ENCODE peak calls at places on chromosomes 2 and 18, in five cellular contexts. Y, F, V, R and T are unnamed samples.

GRCh38 chr2:44743473-44743872 is 198.0 kb upstream of the SIX3 start:
- DNase-seq in Y (no peak), F (no peak), V (no peak), R (no peak), T (no peak)

GRCh38 chr18:35178260-35178659 is 62.6 kb upstream of the ZNF397 start:
- DNase-seq in Y (no peak), F (no peak), V (no peak), R (no peak), T (no peak)

GRCh38 chr2:157897106-157897971 is 21.2 kb upstream of the ACVR1 start:
- DNase-seq in Y (no peak), F (no peak), V (no peak), R (no peak), T (no peak)

GRCh38 chr18:78526275-78526674 is 453.3 kb upstream of the SALL3 start:
- DNase-seq in Y (no peak), F (no peak), V (no peak), R (no peak), T (peak; percentile 28)

GRCh38 chr18:48781990-48782368 is 168.8 kb downstream of the SMAD7 start:
- DNase-seq in Y (no peak), F (no peak), V (no peak), R (no peak), T (no peak)

GRCh38 chr18:34153711-34154110 is 71.0 kb downstream of the NOL4 start:
- DNase-seq in Y (no peak), F (no peak), V (peak; percentile 5), R (peak; percentile 13), T (no peak)

GRCh38 chr18:77124452-77124922 is 8.1 kb downstream of the MBP start:
- DNase-seq in Y (peak; percentile 85), F (peak; percentile 63), V (no peak), R (peak; percentile 69), T (no peak)

GRCh38 chr2:80896576-80896975 is 592.0 kb upstream of the LRRTM1 start:
- DNase-seq in Y (no peak), F (no peak), V (no peak), R (no peak), T (no peak)

GRCh38 chr2:47313728-47314127 is 89.2 kb upstream of the MSH2 start:
- DNase-seq in Y (peak; percentile 18), F (no peak), V (no peak), R (no peak), T (no peak)

GRCh38 chr2:222736301-222736700 is 64.8 kb downstream of the MOGAT1 start:
- DNase-seq in Y (no peak), F (no peak), V (no peak), R (no peak), T (no peak)

GRCh38 chr2:200318940-200319435 is 12.5 kb downstream of the SPATS2L start:
- DNase-seq in Y (no peak), F (no peak), V (no peak), R (no peak), T (no peak)

GRCh38 chr18:46073474-46074331 is 1.6 kb upstream of the PSTPIP2 start:
- DNase-seq in Y (peak; percentile 50), F (no peak), V (peak; percentile 82), R (no peak), T (no peak)

GRCh38 chr2:235910067-235910466 is 258.1 kb downstream of the GBX2 start:
- DNase-seq in Y (no peak), F (no peak), V (no peak), R (no peak), T (no peak)

GRCh38 chr2:55093381-55093780 is 43.1 kb upstream of the RTN4 start:
- DNase-seq in Y (no peak), F (no peak), V (no peak), R (no peak), T (no peak)

GRCh38 chr2:85862426-85862825 is 26.4 kb downstream of the ST3GAL5 start:
- DNase-seq in Y (no peak), F (no peak), V (no peak), R (no peak), T (no peak)
- H3K4me1 ChIP-seq in Y (peaks cover 17% of the 10 kb centered on the region), F (peaks cover 21% of the 10 kb centered on the region), V (no peaks in the 10 kb centered on the region), R (peaks cover 26% of the 10 kb centered on the region), T (peaks cover 4% of the 10 kb centered on the region)

GRCh38 chr2:221100467-221101089 is 471.5 kb downstream of the EPHA4 start:
- DNase-seq in Y (no peak), F (no peak), V (no peak), R (no peak), T (no peak)
- TF ChIP-seq CTCF in Y (no peak), F (no peak), V (no peak), R (no peak), T (no peak)

GRCh38 chr2:164073758-164074094 is 337.9 kb upstream of the FIGN start:
- DNase-seq in Y (no peak), F (no peak), V (no peak), R (no peak), T (no peak)

GRCh38 chr2:164068063-164068462 is 332.3 kb upstream of the FIGN start:
- DNase-seq in Y (no peak), F (no peak), V (no peak), R (no peak), T (no peak)

GRCh38 chr2:164069542-164069941 is 333.7 kb upstream of the FIGN start:
- DNase-seq in Y (no peak), F (no peak), V (no peak), R (no peak), T (no peak)

DNA sequence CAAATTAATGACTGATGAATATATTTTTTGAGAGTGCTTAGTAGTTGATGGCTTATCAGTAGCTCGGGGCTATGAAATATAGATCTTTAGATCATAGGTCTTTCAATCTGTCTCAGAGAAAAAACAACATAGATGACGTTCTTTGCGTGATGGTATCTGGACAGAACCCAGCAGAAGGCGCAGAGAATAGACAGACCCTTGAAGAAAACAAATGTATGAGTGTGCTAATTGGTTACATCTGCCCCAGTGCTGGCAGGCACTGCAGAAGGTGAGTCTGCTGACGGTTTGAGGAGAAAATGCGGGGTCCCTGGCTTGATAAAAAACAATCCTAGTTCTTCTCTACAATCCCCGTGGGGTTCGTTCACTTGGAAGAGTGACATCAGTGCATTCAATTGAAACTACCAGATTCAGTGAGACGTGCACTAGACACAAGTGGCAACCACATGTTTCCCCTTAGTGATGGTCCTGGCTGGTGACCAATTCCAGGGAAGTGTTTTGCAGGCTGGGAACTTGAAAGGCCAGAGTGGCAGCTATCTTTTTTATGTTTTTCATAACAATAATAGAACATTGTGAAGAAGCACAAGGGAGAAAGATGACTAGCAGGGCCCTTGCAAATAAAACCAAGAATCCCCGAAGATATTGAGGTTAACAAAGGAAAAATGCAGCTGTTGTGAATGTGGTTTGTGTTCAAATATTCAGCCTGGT is 337.4 kb upstream of the FIGN start:
- DNase-seq in Y (no peak), F (no peak), V (no peak), R (no peak), T (no peak)
- TF ChIP-seq POLR2AphosphoS5 in Y (no peak), F (no peak), V (no peak), R (no peak), T (no peak)

DNA sequence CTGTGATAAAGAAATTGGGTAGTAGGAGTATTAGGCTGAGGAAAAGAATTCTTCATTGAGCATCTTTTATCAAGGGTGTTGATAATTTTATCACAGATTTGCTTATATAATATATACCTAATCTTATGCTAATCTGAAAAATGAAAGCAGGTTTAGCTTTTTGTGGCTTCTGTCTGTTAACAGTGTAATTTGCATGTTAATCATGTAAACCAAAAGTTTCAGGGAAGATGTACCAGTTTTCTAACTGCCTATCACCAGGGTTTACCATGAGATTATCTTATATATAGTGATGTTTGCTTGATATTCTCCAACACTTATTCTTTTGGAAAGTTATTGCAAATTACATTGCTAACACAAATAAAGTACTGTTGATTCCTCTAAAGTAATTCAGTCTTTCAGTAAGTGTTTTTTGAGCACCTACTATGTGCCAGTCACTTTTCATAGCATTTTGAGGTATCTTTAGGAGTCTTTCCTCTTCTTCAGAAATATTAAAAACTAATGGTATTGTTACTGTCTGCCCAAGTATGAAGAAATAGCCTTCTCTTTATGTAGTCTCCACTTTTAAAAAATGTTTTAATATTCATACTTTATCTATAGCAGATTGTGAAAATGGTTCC is 41.6 kb downstream of the GCC2 start:
- DNase-seq in Y (no peak), F (no peak), V (no peak), R (no peak), T (no peak)
- H3K4me1 ChIP-seq in Y (no peaks in the 10 kb centered on the region), F (no peaks in the 10 kb centered on the region), V (no peaks in the 10 kb centered on the region), R (no peaks in the 10 kb centered on the region), T (no peaks in the 10 kb centered on the region)

GRCh38 chr2:191051825-191052778 is 38.1 kb upstream of the STAT1 start:
- DNase-seq in Y (no peak), F (no peak), V (no peak), R (peak; percentile 12), T (no peak)
- TF ChIP-seq CTCF in Y (peak; percentile 70), F (peak; percentile 31), V (peak; percentile 67), R (peak; percentile 60), T (peak; percentile 46)

GRCh38 chr2:159608723-159609308 is 7.5 kb downstream of the BAZ2B start:
- DNase-seq in Y (no peak), F (no peak), V (no peak), R (no peak), T (no peak)
- TF ChIP-seq POLR2AphosphoS5 in Y (no peak), F (no peak), V (no peak), R (no peak), T (no peak)

GRCh38 chr18:3333721-3334386 is 71.9 kb downstream of the MYL12B start:
- DNase-seq in Y (no peak), F (no peak), V (no peak), R (no peak), T (no peak)
- H3K4me1 ChIP-seq in Y (no peaks in the 10 kb centered on the region), F (no peaks in the 10 kb centered on the region), V (no peaks in the 10 kb centered on the region), R (no peaks in the 10 kb centered on the region), T (peaks cover 5% of the 10 kb centered on the region)

GRCh38 chr2:24543252-24543651 is 52.2 kb downstream of the NCOA1 start:
- DNase-seq in Y (no peak), F (no peak), V (no peak), R (no peak), T (no peak)
- TF ChIP-seq CTCF in Y (no peak), F (no peak), V (peak; percentile 43), R (peak; percentile 14), T (no peak)

DNA sequence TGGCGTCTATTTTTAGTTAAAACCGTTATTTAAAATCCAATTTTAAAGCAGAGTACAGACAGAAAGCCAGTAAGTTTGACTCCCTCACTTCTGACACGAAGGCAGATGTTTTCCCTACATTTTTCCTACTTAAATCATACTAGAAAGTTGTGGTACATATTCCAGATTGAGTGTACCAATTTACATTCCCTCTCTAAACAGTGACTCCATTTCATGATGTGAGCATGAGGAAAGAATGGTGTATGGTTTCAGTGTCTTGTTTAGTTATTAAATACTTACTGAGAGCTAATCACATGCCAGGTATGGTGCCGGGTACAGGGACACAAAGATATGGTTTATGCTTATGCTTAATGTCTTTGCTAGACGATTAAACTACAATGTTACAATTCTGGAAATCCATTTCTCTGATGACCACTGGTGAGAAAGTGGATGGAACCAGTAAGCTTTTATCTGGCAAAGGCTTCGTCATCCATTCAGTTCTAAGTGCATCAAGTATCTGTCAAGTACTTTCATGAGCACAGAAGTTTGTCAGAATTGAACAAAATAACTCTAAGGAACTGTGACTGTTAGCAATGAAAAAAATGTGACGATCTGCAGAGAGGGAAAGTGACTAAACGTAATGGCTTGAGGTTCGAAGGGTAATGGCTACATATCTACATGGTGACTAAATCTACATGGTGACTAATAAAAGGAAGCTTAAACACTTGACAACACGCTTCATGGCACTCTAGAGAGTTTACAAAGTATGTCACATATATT is 25.7 kb downstream of the MAP4K3 start:
- DNase-seq in Y (no peak), F (no peak), V (peak; percentile 74), R (no peak), T (no peak)
- TF ChIP-seq POLR2AphosphoS5 in Y (no peak), F (no peak), V (no peak), R (no peak), T (no peak)